ENCODE peak calls at places on chromosomes 5 and 9, in four cellular contexts. H is mammary epithelial cell; U is CD4-positive, alpha-beta memory T cell; T is sigmoid colon. Z is an unnamed sample.

GRCh38 chr5:108788142-108788541 is 40.4 kb downstream of the FER start:
- DNase-seq in T (peak; percentile 90), H (peak; percentile 12), U (no peak), Z (no peak)

GRCh38 chr9:35385042-35385441 is 104.9 kb upstream of the RUSC2 start:
- DNase-seq in U (no peak), T (no peak), H (peak; percentile 14), Z (no peak)

GRCh38 chr9:8261737-8262136 is 462.2 kb upstream of the DMAC1 start:
- DNase-seq in T (no peak), H (no peak), U (no peak), Z (no peak)

GRCh38 chr5:171418316-171418981 is 998 bp upstream of the FGF18 start:
- DNase-seq in T (peak; percentile 89), U (peak; percentile 24), H (peak; percentile 70), Z (peak; percentile 83)

GRCh38 chr5:65861830-65862241 is 64.5 kb upstream of the ERBIN start:
- DNase-seq in H (peak; percentile 93), T (no peak), U (no peak), Z (no peak)

GRCh38 chr5:149062371-149063016 is 368 bp downstream of the SH3TC2 start:
- DNase-seq in T (no peak), H (peak; percentile 97), U (no peak), Z (no peak)

GRCh38 chr5:95284512-95285405 is at the start of gene MCTP1:
- DNase-seq in T (no peak), U (no peak), H (peak; percentile 30), Z (no peak)

GRCh38 chr5:7018144-7018543 is 304.9 kb downstream of the TENT4A start:
- DNase-seq in H (no peak), T (no peak), U (no peak), Z (no peak)

GRCh38 chr9:94554439-94555331 is at the start of gene PCAT7:
- DNase-seq in U (no peak), H (no peak), T (no peak), Z (peak; percentile 86)

GRCh38 chr5:116669261-116670049 is 94.8 kb upstream of the SEMA6A start:
- DNase-seq in T (no peak), H (no peak), U (no peak), Z (no peak)

GRCh38 chr9:70954126-70954525 is 167.3 kb downstream of the TRPM3 start:
- DNase-seq in U (no peak), T (no peak), H (peak; percentile 48), Z (no peak)

GRCh38 chr5:67647772-67648171 is 451.2 kb upstream of the CD180 start:
- DNase-seq in H (no peak), U (no peak), T (no peak), Z (no peak)

GRCh38 chr5:61089351-61089750 is 72.9 kb downstream of the SMIM15 start:
- DNase-seq in H (no peak), T (no peak), U (no peak), Z (no peak)

GRCh38 chr5:58582411-58583393 is at the start of gene RAB3C:
- DNase-seq in H (peak; percentile 91), U (peak; percentile 5), T (peak; percentile 77), Z (peak; percentile 89)

GRCh38 chr9:19156805-19157204 is 29.5 kb upstream of the PLIN2 start:
- DNase-seq in H (no peak), T (peak; percentile 68), U (no peak), Z (no peak)

GRCh38 chr5:96597441-96598020 is 64.6 kb upstream of the CAST start:
- DNase-seq in U (no peak), T (no peak), H (no peak), Z (no peak)

GRCh38 chr5:1805326-1805725 is 4.1 kb downstream of the NDUFS6 start:
- DNase-seq in U (no peak), H (no peak), T (no peak), Z (no peak)

GRCh38 chr5:72296251-72296650 is 23.8 kb downstream of the MRPS27 start:
- DNase-seq in H (no peak), U (no peak), T (no peak), Z (no peak)

GRCh38 chr5:96637191-96637590 is 25.0 kb upstream of the CAST start:
- DNase-seq in U (no peak), T (no peak), H (no peak), Z (no peak)

GRCh38 chr5:135954899-135955298 is at the start of gene LECT2:
- DNase-seq in H (no peak), T (no peak), U (no peak), Z (no peak)

DNA sequence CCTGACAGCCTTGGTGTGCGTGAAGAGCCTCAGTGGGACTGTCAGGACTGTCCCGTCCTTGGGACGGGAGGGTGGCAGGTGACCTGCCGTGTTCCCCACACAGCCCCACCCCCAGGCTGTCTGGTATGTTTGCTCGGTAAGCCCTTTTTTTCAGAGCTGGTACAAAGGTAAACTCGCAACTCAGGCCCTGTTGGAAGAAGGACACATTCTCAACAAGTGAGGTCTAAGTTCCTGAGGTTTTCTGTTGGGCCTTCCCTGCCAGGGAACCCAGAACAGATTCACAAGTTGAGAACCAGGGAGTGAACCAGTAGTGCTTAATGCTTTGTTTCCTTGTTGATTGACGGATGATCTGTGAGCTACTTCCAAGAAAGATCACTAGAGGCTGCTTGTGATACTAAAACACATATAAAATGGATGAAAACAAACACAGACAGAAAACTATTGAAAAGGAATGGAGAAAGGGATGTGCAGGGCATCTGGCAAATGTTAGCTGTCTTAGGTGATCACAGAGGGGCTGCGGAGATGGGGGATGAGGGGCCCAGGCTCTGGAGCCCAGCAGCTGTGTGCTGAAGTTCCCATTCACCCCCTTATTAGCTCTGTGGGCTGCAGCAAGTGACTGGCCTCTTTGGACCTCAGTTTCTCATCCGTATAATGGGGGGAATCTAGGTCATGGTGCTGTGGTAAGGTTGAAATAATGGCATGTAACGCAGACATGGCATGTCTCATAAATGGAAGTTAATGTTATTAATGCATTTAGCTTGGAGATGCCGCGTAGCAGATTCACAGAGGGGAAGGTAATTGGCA is 2.7 kb downstream of the NDST1 start:
- DNase-seq in T (no peak), U (no peak), H (no peak), Z (no peak)
- H3K4me1 ChIP-seq in T (peaks cover 83% of the 10 kb centered on the region), U (no peaks in the 10 kb centered on the region), H (peaks cover 61% of the 10 kb centered on the region), Z (no peaks in the 10 kb centered on the region)

DNA sequence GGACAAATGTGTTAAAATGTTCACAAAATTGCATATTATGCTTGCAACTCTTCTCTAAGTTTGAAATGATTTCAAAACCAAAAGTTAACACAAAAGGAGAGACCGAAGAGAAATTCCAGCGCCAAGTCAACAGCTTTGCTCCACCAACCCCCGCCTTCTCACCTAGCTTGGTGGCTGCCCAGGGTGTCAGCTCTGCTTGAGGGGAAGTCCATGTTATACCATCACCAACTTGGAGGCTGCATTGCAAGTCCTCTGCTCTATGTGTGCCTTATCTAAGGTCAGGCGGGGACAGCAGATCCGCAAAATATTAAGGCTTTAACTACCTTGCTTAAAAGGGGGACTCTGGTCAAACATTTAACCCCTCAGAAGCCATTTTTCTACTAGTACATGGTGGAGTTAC is 14.6 kb downstream of the CCNJL start:
- DNase-seq in H (no peak), T (no peak), U (no peak), Z (no peak)
- H3K4me1 ChIP-seq in H (peaks cover 23% of the 10 kb centered on the region), T (no peaks in the 10 kb centered on the region), U (no peaks in the 10 kb centered on the region), Z (no peaks in the 10 kb centered on the region)

GRCh38 chr5:125410501-125411162 is 664.2 kb upstream of the ZNF608 start:
- DNase-seq in H (peak; percentile 46), T (no peak), U (no peak), Z (no peak)
- H3K4me1 ChIP-seq in H (peaks cover 50% of the 10 kb centered on the region), T (peaks cover 58% of the 10 kb centered on the region), U (no peaks in the 10 kb centered on the region), Z (no peaks in the 10 kb centered on the region)

GRCh38 chr5:124745367-124746251 is 830 bp downstream of the ZNF608 start:
- DNase-seq in U (no peak), H (peak; percentile 55), T (no peak), Z (no peak)

GRCh38 chr5:124742521-124742920 is 3.9 kb downstream of the ZNF608 start:
- DNase-seq in U (no peak), H (no peak), T (no peak), Z (no peak)

GRCh38 chr5:124742983-124743533 is 3.4 kb downstream of the ZNF608 start:
- DNase-seq in T (peak; percentile 73), U (no peak), H (peak; percentile 92), Z (no peak)

GRCh38 chr5:124743534-124744169 is 2.8 kb downstream of the ZNF608 start:
- DNase-seq in T (no peak), H (peak; percentile 34), U (no peak), Z (no peak)

DNA sequence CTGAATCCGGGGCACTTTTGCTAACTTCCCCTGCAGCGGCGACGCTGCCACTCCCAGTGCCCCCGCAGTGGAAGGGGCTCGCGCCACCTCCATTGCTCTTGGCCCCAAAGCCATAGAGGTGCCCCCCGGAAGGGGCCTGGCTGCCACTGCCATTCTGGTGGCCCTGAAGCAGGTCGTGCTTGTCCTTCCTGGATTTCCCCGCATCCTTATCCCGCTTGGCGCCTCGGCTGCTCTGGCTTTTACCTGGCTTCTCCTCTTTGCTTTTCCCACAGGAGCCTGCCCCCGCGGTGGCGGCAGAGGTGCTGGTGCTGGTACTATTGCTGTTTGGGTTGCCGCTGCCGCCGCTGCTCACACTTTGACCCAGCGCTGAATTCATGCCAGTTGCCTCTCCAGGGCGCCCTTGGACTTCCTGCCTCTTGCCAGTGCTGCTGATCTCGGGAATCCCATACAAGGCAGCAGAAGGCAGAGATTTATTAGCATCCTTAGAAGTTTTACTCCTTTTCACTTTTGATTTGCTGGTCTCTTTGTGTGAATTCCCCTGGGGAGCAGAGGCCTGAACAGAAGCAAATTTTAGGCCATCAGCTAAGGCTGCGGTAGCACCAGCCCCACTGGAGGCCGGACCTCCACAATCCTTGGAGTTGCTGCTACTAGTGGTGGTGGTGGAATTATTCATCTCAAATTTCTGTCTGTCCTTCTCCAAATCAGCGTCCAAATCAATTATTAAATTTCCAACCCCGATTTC is 2.1 kb downstream of the ZNF608 start:
- DNase-seq in U (no peak), H (peak; percentile 52), T (peak; percentile 85), Z (no peak)
- H3K4me1 ChIP-seq in U (no peaks in the 10 kb centered on the region), H (peaks cover 43% of the 10 kb centered on the region), T (peaks cover 29% of the 10 kb centered on the region), Z (peaks cover 92% of the 10 kb centered on the region)

DNA sequence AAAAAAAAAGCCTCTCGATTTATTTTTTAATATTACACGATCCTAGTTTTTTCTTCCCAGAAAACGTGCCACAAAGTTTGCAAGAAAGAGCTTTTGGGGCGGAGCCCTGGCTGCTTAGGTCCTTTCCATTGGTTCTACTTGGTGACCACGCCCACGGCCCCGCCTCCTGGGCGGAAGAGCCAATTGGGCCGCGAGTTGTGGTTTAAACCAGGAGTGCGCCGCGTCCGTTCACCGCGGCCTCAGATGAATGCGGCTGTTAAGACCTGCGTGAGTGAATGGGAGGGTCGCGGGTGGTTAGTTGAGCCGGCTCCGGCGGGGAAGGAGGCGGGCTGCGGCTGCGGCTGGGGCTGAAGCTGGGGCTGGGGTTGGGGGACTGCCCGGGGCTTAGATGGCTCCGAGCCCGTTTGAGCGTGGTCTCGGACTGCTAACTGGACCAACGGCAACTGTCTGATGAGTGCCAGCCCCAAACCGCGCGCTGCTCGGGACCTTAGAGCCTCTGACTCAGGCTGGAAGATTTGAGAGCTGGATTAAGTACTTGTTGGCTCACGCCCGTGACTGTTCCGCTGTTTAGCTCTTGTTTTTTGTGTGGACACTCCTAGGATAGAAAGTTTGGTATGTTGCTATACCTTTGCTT is at the start of gene PTTG1:
- DNase-seq in H (peak; percentile 96), T (peak; percentile 97), U (peak; percentile 90), Z (peak; percentile 98)
- H3K4me1 ChIP-seq in H (peaks cover 37% of the 10 kb centered on the region), T (peaks cover 23% of the 10 kb centered on the region), U (peaks cover 78% of the 10 kb centered on the region), Z (peaks cover 72% of the 10 kb centered on the region)